ENCODE peak calls at places on chromosomes 4 and X, in eight cellular contexts. G, N, O, A, Y, C, T and V are unnamed samples.

GRCh38 chr4:37561803-37562207 is 124.4 kb downstream of the RELL1 start:
- DNase-seq in O (no peak), C (no peak), T (no peak), G (no peak), N (peak; percentile 80), A (no peak), Y (no peak), V (no peak)

GRCh38 chr4:13783800-13784411 is 156.4 kb upstream of the BOD1L1 start:
- DNase-seq in N (no peak), O (no peak), G (no peak), T (no peak), Y (no peak), A (no peak), C (no peak), V (no peak)

GRCh38 chrX:151753313-151754041 is 18.9 kb downstream of the CNGA2 start:
- DNase-seq in T (peak; percentile 28), G (peak; percentile 53), C (peak; percentile 59), Y (no peak), N (peak; percentile 2), A (peak; percentile 54), O (peak; percentile 59), V (peak; percentile 46)

GRCh38 chr4:87848622-87849351 is 16.0 kb downstream of the MEPE start:
- DNase-seq in C (no peak), A (no peak), N (peak; percentile 56), G (peak; percentile 68), Y (no peak), O (peak; percentile 45), T (peak; percentile 29), V (peak; percentile 42)

GRCh38 chr4:77050962-77051361 is 24.8 kb downstream of the CCNI start:
- DNase-seq in O (no peak), C (no peak), Y (no peak), N (no peak), T (no peak), A (no peak), G (no peak), V (no peak)

GRCh38 chrX:18707442-18708049 is at the start of gene PPEF1:
- DNase-seq in C (no peak), G (no peak), A (no peak), Y (no peak), O (no peak), N (no peak), T (no peak), V (no peak)

GRCh38 chrX:148133099-148133725 is 152.1 kb downstream of the FMR1NB start:
- DNase-seq in G (no peak), N (no peak), O (no peak), Y (no peak), C (no peak), A (no peak), T (no peak), V (no peak)

GRCh38 chr4:167248271-167248670 is 14.0 kb upstream of the SPOCK3 start:
- DNase-seq in C (no peak), O (no peak), Y (no peak), T (no peak), N (no peak), A (no peak), G (no peak), V (no peak)

GRCh38 chr4:3867403-3868100 is 101.4 kb downstream of the ADRA2C start:
- DNase-seq in T (no peak), Y (no peak), A (peak; percentile 34), N (no peak), O (peak; percentile 1), G (no peak), C (no peak), V (no peak)

GRCh38 chr4:165204462-165204830 is 2.9 kb upstream of the KLHL2 start:
- DNase-seq in O (no peak), T (no peak), A (no peak), Y (no peak), C (no peak), N (peak; percentile 63), G (no peak), V (no peak)

GRCh38 chrX:71936632-71937031 is 26.0 kb downstream of the NHSL2 start:
- DNase-seq in A (no peak), G (no peak), Y (no peak), N (no peak), C (no peak), O (no peak), T (no peak), V (no peak)

DNA sequence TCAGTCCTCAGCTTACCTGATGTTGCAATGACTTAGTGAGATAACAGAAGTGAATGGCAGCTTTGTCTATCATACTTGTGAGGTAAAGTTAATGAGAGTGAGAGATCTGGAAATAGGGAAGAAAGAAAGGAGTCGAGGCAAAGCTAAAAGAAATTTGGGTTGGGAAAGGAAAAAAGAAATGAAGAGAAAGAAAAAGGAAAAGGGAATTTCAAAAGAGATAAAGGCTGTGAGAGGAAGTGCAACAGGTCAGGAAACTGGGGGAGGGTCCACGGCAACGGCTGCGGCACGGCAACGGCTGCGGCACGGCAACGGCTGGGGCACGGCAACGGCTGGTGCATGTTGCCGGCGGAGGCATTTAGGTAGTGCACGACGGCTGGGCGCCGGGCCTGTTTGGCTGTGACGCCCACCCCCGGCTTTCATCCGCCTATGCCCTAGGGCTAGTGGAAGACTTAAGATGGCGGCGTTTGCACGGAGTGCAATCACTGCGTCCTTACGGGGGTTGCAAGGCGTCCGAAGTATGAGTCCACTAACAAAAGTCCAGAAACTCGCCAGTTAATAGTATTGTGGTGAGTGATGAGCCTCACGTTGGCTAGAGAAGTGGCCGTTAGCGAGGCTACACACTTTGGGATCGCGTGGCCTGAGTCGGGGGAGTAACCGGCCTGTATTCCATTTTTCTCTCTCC is 359.9 kb upstream of the ZCCHC13 start:
- DNase-seq in T (peak; percentile 92), G (peak; percentile 92), N (peak; percentile 91), Y (peak; percentile 66), A (peak; percentile 83), O (peak; percentile 88), C (peak; percentile 83), V (peak; percentile 81)
- TF ChIP-seq POLR2A in T (peak; percentile 50), G (peak; percentile 77), N (peak; percentile 85), Y (peak; percentile 55), A (no peak), O (peak; percentile 15), C (no peak), V (no peak)

DNA sequence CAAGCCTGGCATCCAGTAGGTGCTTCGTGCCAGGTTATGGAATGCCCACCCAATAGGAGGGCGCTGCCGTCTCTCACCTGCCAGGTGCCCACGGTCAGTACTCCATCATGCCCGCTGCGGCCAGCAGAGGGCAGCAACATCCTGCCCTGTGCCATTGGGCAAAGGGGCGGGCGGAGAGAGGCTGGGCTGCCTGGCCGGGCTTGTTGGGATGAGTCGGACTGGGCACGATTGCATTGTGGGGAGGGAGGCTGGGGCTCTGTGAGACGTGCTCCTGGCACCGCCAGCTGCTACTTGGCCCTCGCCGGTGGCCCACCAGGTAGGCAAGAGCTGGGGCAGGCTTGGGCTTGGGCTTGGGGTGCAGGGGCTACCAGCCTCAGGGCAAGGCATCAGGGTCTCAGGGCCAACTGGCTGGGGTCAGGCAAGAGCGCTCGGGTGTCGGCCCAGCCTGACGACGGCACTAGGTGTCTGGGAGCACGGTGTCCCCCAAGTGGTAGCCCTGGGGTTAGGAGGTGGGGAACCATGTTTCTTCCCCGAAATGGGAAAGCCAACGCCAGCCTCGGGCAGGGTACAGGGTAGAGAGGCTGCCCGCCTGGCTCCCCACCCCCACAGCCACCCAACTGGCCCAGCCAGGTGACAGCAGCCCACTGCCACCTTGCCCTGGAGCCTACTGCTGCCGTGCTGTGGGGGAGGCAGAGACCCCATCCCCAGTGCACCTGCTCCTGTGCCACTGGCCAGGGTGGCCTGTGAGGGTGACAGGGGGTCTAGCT is at the start of gene PLXNB3:
- DNase-seq in T (peak; percentile 84), C (peak; percentile 78), G (peak; percentile 88), A (peak; percentile 84), Y (no peak), N (peak; percentile 58), O (peak; percentile 70), V (peak; percentile 68)
- TF ChIP-seq CTCF in T (peak; percentile 72), C (peak; percentile 64), G (peak; percentile 85), A (peak; percentile 90), Y (peak; percentile 88), N (peak; percentile 72), O (peak; percentile 74), V (peak; percentile 78)

GRCh38 chr4:47500776-47501175 is 15.7 kb downstream of the ATP10D start:
- DNase-seq in A (no peak), T (no peak), G (no peak), N (no peak), O (no peak), C (no peak), Y (no peak), V (no peak)
- H3K4me1 ChIP-seq in A (no peaks in the 10 kb centered on the region), T (no peaks in the 10 kb centered on the region), G (no peaks in the 10 kb centered on the region), N (peaks cover 4% of the 10 kb centered on the region), O (no peaks in the 10 kb centered on the region), C (no peaks in the 10 kb centered on the region), Y (no peaks in the 10 kb centered on the region), V (peaks cover 28% of the 10 kb centered on the region)

DNA sequence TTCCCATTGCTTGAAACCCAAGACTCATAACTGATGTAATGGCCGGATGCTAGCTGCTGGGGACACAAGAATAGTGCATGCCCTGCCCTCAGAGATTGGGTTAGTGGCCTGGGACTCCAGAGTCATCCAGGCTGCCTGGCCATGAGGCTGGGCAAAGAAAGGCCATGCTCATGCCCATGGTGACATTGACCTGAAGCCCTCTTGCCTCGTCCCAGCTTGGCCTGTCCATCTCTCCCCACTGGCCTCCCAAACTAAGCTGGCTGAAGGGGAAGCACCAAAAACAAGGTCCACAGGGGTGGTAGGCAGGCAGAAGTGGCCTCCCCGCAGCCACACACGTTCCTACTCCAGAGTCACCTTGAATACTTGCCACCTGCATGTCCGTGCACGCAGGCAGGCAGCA is 141.8 kb downstream of the EVC2 start:
- DNase-seq in G (no peak), A (no peak), T (no peak), C (no peak), N (no peak), Y (no peak), O (no peak), V (no peak)
- TF ChIP-seq POLR2A in G (no peak), A (no peak), T (no peak), C (no peak), N (no peak), Y (no peak), O (no peak), V (no peak)

DNA sequence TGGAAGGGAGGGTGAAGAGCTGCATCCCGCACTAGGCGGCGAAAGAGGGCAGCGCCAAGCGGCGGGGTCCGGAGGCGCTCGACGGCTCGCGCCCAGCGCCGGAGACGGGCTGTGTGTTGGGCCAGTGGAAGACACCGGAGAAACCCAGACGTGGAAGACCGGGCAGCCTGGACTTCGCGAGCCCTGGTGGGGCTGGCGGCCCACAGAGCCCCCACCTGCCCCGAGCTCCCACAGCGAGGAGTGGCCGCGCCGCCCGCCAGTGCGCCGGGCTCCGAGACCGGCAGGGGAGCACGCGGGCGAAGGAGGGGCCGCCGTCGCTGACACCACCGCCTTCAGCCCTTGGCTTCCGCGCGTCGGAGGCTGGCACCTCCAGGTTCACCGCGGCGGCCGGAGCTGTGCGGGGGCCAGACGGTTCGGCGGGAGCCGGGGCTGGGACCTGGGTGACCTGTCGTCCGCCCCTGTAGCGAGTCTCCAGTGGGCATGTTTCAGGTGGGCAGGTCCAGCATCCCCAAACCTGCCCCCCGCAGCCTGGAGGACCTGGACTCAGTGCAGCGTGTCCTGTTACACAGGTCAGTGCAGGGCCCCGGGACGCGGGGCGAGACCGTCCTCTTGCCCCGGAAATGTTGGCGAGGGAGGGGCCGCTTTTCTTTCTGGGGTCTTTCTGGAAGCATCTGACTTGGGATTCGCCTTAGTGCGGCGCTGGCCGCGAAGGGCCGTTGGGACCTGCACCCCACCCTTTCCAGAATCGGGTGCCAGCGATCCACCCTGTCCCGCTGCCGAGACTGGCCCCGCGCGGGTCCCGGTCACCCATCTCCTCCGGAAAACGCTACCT is 9.6 kb upstream of the INTU start:
- DNase-seq in O (peak; percentile 29), A (peak; percentile 52), C (no peak), Y (no peak), N (peak; percentile 33), G (peak; percentile 31), T (peak; percentile 13), V (no peak)
- TF ChIP-seq CTCF in O (no peak), A (no peak), C (no peak), Y (peak; percentile 33), N (peak; percentile 30), G (no peak), T (no peak), V (no peak)